ENCODE peak calls at places on chromosomes 2 and 18, in ten cellular contexts. One of them, this sample, is unnamed.

GRCh38 chr2:69214898-69215297 is 172.1 kb downstream of the GFPT1 start:
- DNase-seq in vagina: no peak
- DNase-seq in upper lobe of left lung: peak
- DNase-seq in Peyer's patch: no peak
- DNase-seq in H1: no peak
- DNase-seq in A549: no peak
- DNase-seq in IMR-90: peak
- DNase-seq in sigmoid colon: no peak
- DNase-seq in ovary: no peak
- DNase-seq in spleen: no peak
- DNase-seq in this sample: no peak

GRCh38 chr2:128626758-128627515 is 308.3 kb upstream of the HS6ST1 start:
- DNase-seq in spleen: peak
- DNase-seq in H1: no peak
- DNase-seq in IMR-90: no peak
- DNase-seq in A549: no peak
- DNase-seq in Peyer's patch: no peak
- DNase-seq in sigmoid colon: peak
- DNase-seq in ovary: no peak
- DNase-seq in vagina: no peak
- DNase-seq in upper lobe of left lung: peak
- DNase-seq in this sample: peak

GRCh38 chr2:80040226-80040625 is 264.3 kb downstream of the LRRTM1 start:
- DNase-seq in ovary: no peak
- DNase-seq in upper lobe of left lung: no peak
- DNase-seq in Peyer's patch: no peak
- DNase-seq in sigmoid colon: no peak
- DNase-seq in spleen: no peak
- DNase-seq in A549: no peak
- DNase-seq in IMR-90: no peak
- DNase-seq in vagina: no peak
- DNase-seq in H1: no peak
- DNase-seq in this sample: no peak

GRCh38 chr2:191151315-191151698 is 513 bp upstream of the STAT4 start:
- DNase-seq in upper lobe of left lung: no peak
- DNase-seq in spleen: peak
- DNase-seq in H1: no peak
- DNase-seq in Peyer's patch: no peak
- DNase-seq in IMR-90: no peak
- DNase-seq in A549: no peak
- DNase-seq in ovary: no peak
- DNase-seq in sigmoid colon: no peak
- DNase-seq in vagina: no peak
- DNase-seq in this sample: no peak

GRCh38 chr2:178863856-178864620 is 56.8 kb upstream of the TTN start:
- DNase-seq in IMR-90: no peak
- DNase-seq in A549: no peak
- DNase-seq in vagina: no peak
- DNase-seq in ovary: peak
- DNase-seq in sigmoid colon: peak
- DNase-seq in Peyer's patch: no peak
- DNase-seq in upper lobe of left lung: peak
- DNase-seq in spleen: no peak
- DNase-seq in H1: no peak
- DNase-seq in this sample: peak

GRCh38 chr2:164992818-164993217 is 37.5 kb upstream of the SLC38A11 start:
- DNase-seq in vagina: no peak
- DNase-seq in ovary: peak
- DNase-seq in A549: no peak
- DNase-seq in H1: no peak
- DNase-seq in Peyer's patch: no peak
- DNase-seq in spleen: no peak
- DNase-seq in sigmoid colon: peak
- DNase-seq in upper lobe of left lung: peak
- DNase-seq in IMR-90: peak
- DNase-seq in this sample: peak

GRCh38 chr2:19714926-19715325 is 186.9 kb downstream of the TTC32 start:
- DNase-seq in Peyer's patch: no peak
- DNase-seq in spleen: no peak
- DNase-seq in IMR-90: peak
- DNase-seq in upper lobe of left lung: no peak
- DNase-seq in H1: no peak
- DNase-seq in vagina: no peak
- DNase-seq in sigmoid colon: no peak
- DNase-seq in ovary: no peak
- DNase-seq in A549: no peak
- DNase-seq in this sample: no peak

GRCh38 chr2:42893047-42893758 is 100.8 kb upstream of the HAAO start:
- DNase-seq in spleen: no peak
- DNase-seq in sigmoid colon: no peak
- DNase-seq in ovary: no peak
- DNase-seq in IMR-90: no peak
- DNase-seq in upper lobe of left lung: no peak
- DNase-seq in A549: no peak
- DNase-seq in H1: no peak
- DNase-seq in Peyer's patch: no peak
- DNase-seq in vagina: no peak
- DNase-seq in this sample: no peak

GRCh38 chr2:215764441-215765048 is 248.8 kb downstream of the MREG start:
- DNase-seq in spleen: no peak
- DNase-seq in vagina: no peak
- DNase-seq in A549: no peak
- DNase-seq in Peyer's patch: no peak
- DNase-seq in ovary: no peak
- DNase-seq in IMR-90: peak
- DNase-seq in sigmoid colon: no peak
- DNase-seq in upper lobe of left lung: peak
- DNase-seq in H1: no peak
- DNase-seq in this sample: no peak

GRCh38 chr18:61943175-61943964 is 50.6 kb upstream of the RNF152 start:
- DNase-seq in H1: no peak
- DNase-seq in upper lobe of left lung: no peak
- DNase-seq in vagina: no peak
- DNase-seq in spleen: no peak
- DNase-seq in sigmoid colon: no peak
- DNase-seq in ovary: no peak
- DNase-seq in Peyer's patch: no peak
- DNase-seq in A549: no peak
- DNase-seq in IMR-90: peak
- DNase-seq in this sample: no peak

GRCh38 chr2:28035816-28036215 is 145.3 kb downstream of the BABAM2 start:
- DNase-seq in vagina: no peak
- DNase-seq in H1: no peak
- DNase-seq in Peyer's patch: no peak
- DNase-seq in A549: no peak
- DNase-seq in upper lobe of left lung: no peak
- DNase-seq in ovary: no peak
- DNase-seq in IMR-90: no peak
- DNase-seq in sigmoid colon: no peak
- DNase-seq in spleen: no peak
- DNase-seq in this sample: no peak

GRCh38 chr2:68453761-68454360 is 13.2 kb downstream of the FBXO48 start:
- DNase-seq in A549: no peak
- DNase-seq in vagina: no peak
- DNase-seq in IMR-90: no peak
- DNase-seq in ovary: no peak
- DNase-seq in sigmoid colon: no peak
- DNase-seq in H1: no peak
- DNase-seq in spleen: no peak
- DNase-seq in Peyer's patch: no peak
- DNase-seq in upper lobe of left lung: no peak
- DNase-seq in this sample: no peak

GRCh38 chr2:148794558-148794957 is 80.5 kb upstream of the KIF5C start:
- DNase-seq in spleen: no peak
- DNase-seq in ovary: no peak
- DNase-seq in upper lobe of left lung: no peak
- DNase-seq in A549: no peak
- DNase-seq in IMR-90: peak
- DNase-seq in sigmoid colon: no peak
- DNase-seq in vagina: no peak
- DNase-seq in H1: no peak
- DNase-seq in Peyer's patch: no peak
- DNase-seq in this sample: no peak

GRCh38 chr2:241641631-241642030 is 4.1 kb downstream of the ATG4B start:
- DNase-seq in spleen: peak
- DNase-seq in sigmoid colon: no peak
- DNase-seq in vagina: no peak
- DNase-seq in A549: no peak
- DNase-seq in Peyer's patch: no peak
- DNase-seq in H1: no peak
- DNase-seq in IMR-90: no peak
- DNase-seq in ovary: no peak
- DNase-seq in upper lobe of left lung: no peak
- DNase-seq in this sample: no peak

GRCh38 chr2:129721841-129722240 is 257.6 kb upstream of the RAB6C start:
- DNase-seq in vagina: no peak
- DNase-seq in upper lobe of left lung: no peak
- DNase-seq in ovary: no peak
- DNase-seq in sigmoid colon: no peak
- DNase-seq in A549: no peak
- DNase-seq in Peyer's patch: no peak
- DNase-seq in spleen: peak
- DNase-seq in H1: no peak
- DNase-seq in IMR-90: no peak
- DNase-seq in this sample: no peak

GRCh38 chr2:129719335-129719734 is 260.1 kb upstream of the RAB6C start:
- DNase-seq in Peyer's patch: no peak
- DNase-seq in IMR-90: no peak
- DNase-seq in H1: no peak
- DNase-seq in upper lobe of left lung: no peak
- DNase-seq in spleen: no peak
- DNase-seq in sigmoid colon: no peak
- DNase-seq in ovary: no peak
- DNase-seq in vagina: no peak
- DNase-seq in A549: no peak
- DNase-seq in this sample: no peak

GRCh38 chr2:129720360-129720759 is 259.1 kb upstream of the RAB6C start:
- DNase-seq in A549: no peak
- DNase-seq in ovary: no peak
- DNase-seq in spleen: no peak
- DNase-seq in IMR-90: no peak
- DNase-seq in sigmoid colon: no peak
- DNase-seq in vagina: no peak
- DNase-seq in H1: no peak
- DNase-seq in upper lobe of left lung: no peak
- DNase-seq in Peyer's patch: no peak
- DNase-seq in this sample: no peak

GRCh38 chr2:129722306-129723020 is 257.0 kb upstream of the RAB6C start:
- DNase-seq in vagina: no peak
- DNase-seq in upper lobe of left lung: no peak
- DNase-seq in sigmoid colon: no peak
- DNase-seq in spleen: no peak
- DNase-seq in H1: no peak
- DNase-seq in Peyer's patch: no peak
- DNase-seq in ovary: no peak
- DNase-seq in IMR-90: no peak
- DNase-seq in A549: no peak
- DNase-seq in this sample: no peak

GRCh38 chr2:129720761-129721160 is 258.7 kb upstream of the RAB6C start:
- DNase-seq in ovary: no peak
- DNase-seq in Peyer's patch: no peak
- DNase-seq in spleen: no peak
- DNase-seq in vagina: no peak
- DNase-seq in H1: no peak
- DNase-seq in A549: no peak
- DNase-seq in IMR-90: no peak
- DNase-seq in sigmoid colon: no peak
- DNase-seq in upper lobe of left lung: no peak
- DNase-seq in this sample: no peak
- H3K4me3 ChIP-seq in ovary: no peak
- H3K4me3 ChIP-seq in Peyer's patch: no peak
- H3K4me3 ChIP-seq in spleen: no peak
- H3K4me3 ChIP-seq in vagina: no peak
- H3K4me3 ChIP-seq in H1: no peak
- H3K4me3 ChIP-seq in A549: no peak
- H3K4me3 ChIP-seq in IMR-90: no peak
- H3K4me3 ChIP-seq in sigmoid colon: no peak
- H3K4me3 ChIP-seq in upper lobe of left lung: no peak
- H3K4me3 ChIP-seq in this sample: no peak

GRCh38 chr2:210620456-210620855 is 64.1 kb downstream of the CPS1 start:
- DNase-seq in IMR-90: no peak
- DNase-seq in sigmoid colon: no peak
- DNase-seq in A549: no peak
- DNase-seq in Peyer's patch: no peak
- DNase-seq in vagina: no peak
- DNase-seq in ovary: no peak
- DNase-seq in spleen: no peak
- DNase-seq in upper lobe of left lung: no peak
- DNase-seq in H1: peak
- DNase-seq in this sample: no peak
- TF ChIP-seq POLR2A in IMR-90: no peak
- TF ChIP-seq POLR2A in sigmoid colon: no peak
- TF ChIP-seq POLR2A in A549: no peak
- TF ChIP-seq POLR2A in Peyer's patch: no peak
- TF ChIP-seq POLR2A in vagina: no peak
- TF ChIP-seq POLR2A in ovary: no peak
- TF ChIP-seq POLR2A in spleen: no peak
- TF ChIP-seq POLR2A in upper lobe of left lung: no peak
- TF ChIP-seq POLR2A in H1: no peak
- TF ChIP-seq POLR2A in this sample: no peak

DNA sequence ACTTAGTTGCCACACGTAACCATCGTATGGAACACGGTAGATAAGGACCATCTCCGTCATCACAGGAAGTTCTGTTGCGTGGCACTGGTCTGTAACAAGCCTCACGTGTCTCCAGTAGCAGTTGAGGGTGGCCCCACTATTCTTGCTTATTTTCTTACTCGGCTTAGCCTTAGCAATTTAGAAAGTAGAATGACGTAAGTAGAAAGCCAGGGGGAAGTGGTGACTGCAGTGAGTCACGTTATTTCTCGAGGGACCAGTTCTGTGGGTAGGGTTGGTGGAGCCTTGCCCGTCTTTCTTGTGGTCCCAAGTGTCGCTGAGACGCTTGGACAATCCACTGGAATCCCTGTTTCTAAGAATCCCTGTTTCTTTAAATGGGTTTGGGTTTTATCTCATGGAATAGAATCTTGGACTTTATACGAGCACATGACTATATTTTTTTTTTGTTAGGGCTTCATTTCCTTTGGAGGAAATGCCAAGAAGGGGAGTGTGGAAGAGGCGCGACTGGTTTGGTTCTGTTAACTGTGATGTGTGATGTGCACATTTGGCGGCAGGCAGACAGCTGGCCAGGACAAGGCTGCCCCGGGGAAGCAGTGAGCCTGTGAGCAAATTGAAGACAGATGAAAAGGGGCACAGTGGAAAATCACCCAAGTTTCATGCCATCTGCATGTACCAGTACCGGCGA is 96.2 kb downstream of the CABLES1 start:
- DNase-seq in upper lobe of left lung: peak
- DNase-seq in sigmoid colon: peak
- DNase-seq in A549: no peak
- DNase-seq in Peyer's patch: no peak
- DNase-seq in H1: no peak
- DNase-seq in vagina: no peak
- DNase-seq in spleen: no peak
- DNase-seq in IMR-90: peak
- DNase-seq in ovary: no peak
- DNase-seq in this sample: peak
- TF ChIP-seq CTCF in upper lobe of left lung: no peak
- TF ChIP-seq CTCF in sigmoid colon: no peak
- TF ChIP-seq CTCF in A549: no peak
- TF ChIP-seq CTCF in Peyer's patch: no peak
- TF ChIP-seq CTCF in H1: no peak
- TF ChIP-seq CTCF in vagina: no peak
- TF ChIP-seq CTCF in spleen: no peak
- TF ChIP-seq CTCF in IMR-90: no peak
- TF ChIP-seq CTCF in ovary: no peak
- TF ChIP-seq CTCF in this sample: no peak

GRCh38 chr18:13136689-13137040 is 81.9 kb upstream of the LDLRAD4 start:
- DNase-seq in sigmoid colon: no peak
- DNase-seq in ovary: peak
- DNase-seq in vagina: no peak
- DNase-seq in upper lobe of left lung: no peak
- DNase-seq in H1: no peak
- DNase-seq in A549: no peak
- DNase-seq in IMR-90: no peak
- DNase-seq in spleen: no peak
- DNase-seq in Peyer's patch: no peak
- DNase-seq in this sample: no peak
- H3K4me3 ChIP-seq in sigmoid colon: peak
- H3K4me3 ChIP-seq in ovary: peak
- H3K4me3 ChIP-seq in vagina: peak
- H3K4me3 ChIP-seq in upper lobe of left lung: peak
- H3K4me3 ChIP-seq in H1: no peak
- H3K4me3 ChIP-seq in A549: peak
- H3K4me3 ChIP-seq in IMR-90: peak
- H3K4me3 ChIP-seq in spleen: peak
- H3K4me3 ChIP-seq in Peyer's patch: peak
- H3K4me3 ChIP-seq in this sample: peak

This sample was measured in body of pancreas.